ENCODE peak calls at places on chromosomes 4 and X, in six cellular contexts. V, Z, X, D, T and W are unnamed samples.

GRCh38 chr4:27316176-27316575 is 455.5 kb downstream of the STIM2 start:
- DNase-seq in D (no peak), V (no peak), T (no peak), X (no peak), Z (no peak), W (no peak)

GRCh38 chr4:83618991-83619390 is 83.1 kb downstream of the GPAT3 start:
- DNase-seq in D (no peak), T (no peak), Z (no peak), V (peak; percentile 46), X (no peak), W (no peak)

GRCh38 chr4:176622251-176622968 is 170.3 kb downstream of the VEGFC start:
- DNase-seq in D (no peak), V (no peak), X (no peak), T (no peak), Z (no peak), W (no peak)

GRCh38 chr4:68751138-68751537 is 64.7 kb upstream of the UGT2B10 start:
- DNase-seq in V (no peak), Z (no peak), D (no peak), T (no peak), X (no peak), W (no peak)

GRCh38 chr4:161573836-161574235 is 590.0 kb downstream of the FSTL5 start:
- DNase-seq in Z (no peak), T (no peak), D (no peak), V (no peak), X (no peak), W (no peak)

GRCh38 chr4:106583567-106583966 is 215.0 kb upstream of the GIMD1 start:
- DNase-seq in D (no peak), Z (no peak), V (no peak), X (no peak), T (no peak), W (no peak)

GRCh38 chr4:24266951-24267577 is 317.3 kb downstream of the DHX15 start:
- DNase-seq in Z (no peak), T (no peak), D (no peak), X (no peak), V (no peak), W (no peak)

GRCh38 chrX:9189286-9189685 is 155.4 kb upstream of the FAM9B start:
- DNase-seq in Z (no peak), D (no peak), V (no peak), T (no peak), X (no peak), W (peak; percentile 86)

GRCh38 chr4:154478547-154478946 is 13.1 kb downstream of the DCHS2 start:
- DNase-seq in Z (no peak), V (no peak), X (no peak), D (no peak), T (no peak), W (no peak)

GRCh38 chr4:63831590-63831989 is 577.7 kb downstream of the TECRL start:
- DNase-seq in Z (no peak), T (no peak), V (no peak), X (no peak), D (no peak), W (no peak)

GRCh38 chr4:80215449-80216052 is 18.2 kb downstream of the PRDM8 start:
- DNase-seq in T (no peak), V (no peak), Z (no peak), D (no peak), X (peak; percentile 1), W (peak; percentile 60)

GRCh38 chr4:126697748-126698147 is 935.0 kb upstream of the INTU start:
- DNase-seq in T (no peak), D (no peak), X (no peak), Z (no peak), V (no peak), W (no peak)

GRCh38 chr4:146263785-146264184 is 49.4 kb downstream of the REELD1 start:
- DNase-seq in X (no peak), T (no peak), D (no peak), Z (no peak), V (no peak), W (no peak)

GRCh38 chrX:70960728-70961127 is 29.8 kb upstream of the SLC7A3 start:
- DNase-seq in D (no peak), Z (no peak), T (no peak), X (no peak), V (no peak), W (peak; percentile 45)

GRCh38 chr4:16056681-16057400 is 27.0 kb downstream of the PROM1 start:
- DNase-seq in T (no peak), Z (no peak), V (no peak), X (no peak), D (no peak), W (no peak)

GRCh38 chr4:24322517-24322916 is 261.8 kb downstream of the DHX15 start:
- DNase-seq in X (no peak), D (no peak), V (no peak), T (no peak), Z (no peak), W (no peak)

GRCh38 chrX:14832151-14832550 is 40.7 kb downstream of the FANCB start:
- DNase-seq in D (no peak), V (no peak), T (no peak), X (no peak), Z (no peak), W (peak; percentile 38)

GRCh38 chr4:22614114-22614513 is 78.6 kb upstream of the GBA3 start:
- DNase-seq in D (no peak), T (no peak), V (no peak), Z (no peak), X (no peak), W (no peak)

GRCh38 chrX:72360326-72360725 is 54.6 kb upstream of the CITED1 start:
- DNase-seq in T (no peak), X (no peak), D (no peak), V (no peak), Z (no peak), W (no peak)

GRCh38 chr4:144659493-144659892 is 13.5 kb downstream of the HHIP start:
- DNase-seq in T (no peak), D (no peak), V (no peak), X (no peak), Z (no peak), W (no peak)

GRCh38 chrX:71515039-71515398 is 17.9 kb upstream of the OGT start:
- DNase-seq in V (no peak), Z (no peak), X (no peak), T (peak; percentile 37), D (no peak), W (no peak)

GRCh38 chr4:147899512-147899911 is 167.6 kb downstream of the ARHGAP10 start:
- DNase-seq in Z (no peak), D (no peak), V (no peak), T (no peak), X (no peak), W (no peak)

GRCh38 chr4:150960079-150960478 is 55.0 kb downstream of the LRBA start:
- DNase-seq in T (no peak), X (peak; percentile 35), Z (no peak), D (no peak), V (no peak), W (peak; percentile 28)

GRCh38 chr4:143437937-143438336 is 75.6 kb upstream of the SMARCA5 start:
- DNase-seq in T (no peak), Z (no peak), V (no peak), D (no peak), X (no peak), W (no peak)

GRCh38 chr4:143441678-143442077 is 71.8 kb upstream of the SMARCA5 start:
- DNase-seq in X (no peak), D (no peak), Z (peak; percentile 25), V (no peak), T (no peak), W (no peak)

GRCh38 chr4:143443728-143444127 is 69.8 kb upstream of the SMARCA5 start:
- DNase-seq in V (no peak), D (no peak), Z (no peak), T (no peak), X (no peak), W (no peak)

GRCh38 chr4:143437476-143437875 is 76.0 kb upstream of the SMARCA5 start:
- DNase-seq in X (no peak), D (no peak), V (no peak), Z (no peak), T (no peak), W (no peak)

GRCh38 chr4:143438710-143439109 is 74.8 kb upstream of the SMARCA5 start:
- DNase-seq in X (no peak), V (no peak), T (no peak), D (no peak), Z (no peak), W (peak; percentile 3)
- H3K27ac ChIP-seq in X (no peak overlapping the region), V (no peak overlapping the region), T (no peak overlapping the region), D (no peak overlapping the region), Z (no peak overlapping the region), W (no peak overlapping the region)

DNA sequence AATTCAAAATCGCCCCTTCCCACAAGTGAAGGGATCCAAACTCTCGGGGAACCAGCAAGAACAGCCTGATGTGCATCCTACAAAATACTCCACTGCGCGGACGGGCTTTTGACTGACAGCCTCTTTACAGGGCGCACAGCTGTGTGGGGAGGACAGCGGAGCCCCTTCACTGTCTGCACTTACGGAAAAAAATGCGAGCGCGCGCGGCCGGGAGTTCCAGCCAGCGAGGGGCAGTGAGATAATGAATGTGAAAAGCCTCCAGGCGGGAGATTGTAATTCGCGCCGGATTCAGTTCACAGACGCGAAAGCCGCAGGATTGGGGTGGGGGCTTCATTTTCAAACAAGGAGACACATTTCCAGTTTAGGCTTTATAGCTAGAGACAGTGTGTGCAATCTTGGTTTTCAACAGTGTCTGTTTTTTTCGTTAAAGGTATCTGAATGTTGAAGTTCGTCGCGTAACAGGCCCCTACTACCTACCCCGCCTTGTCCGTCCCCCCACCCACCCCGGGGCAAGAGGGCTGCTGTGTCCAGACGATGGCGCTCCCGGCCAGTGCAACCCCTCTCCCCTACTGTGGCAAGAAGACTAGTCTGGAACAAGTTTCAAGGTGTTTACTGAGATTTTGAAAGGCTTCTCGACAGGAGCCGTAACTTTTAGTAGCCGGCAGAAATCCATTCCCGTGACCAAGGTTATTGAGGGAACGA is 1.7 kb upstream of the GPR50 start:
- DNase-seq in Z (peak; percentile 74), V (no peak), T (no peak), X (no peak), D (no peak), W (no peak)
- H3K9me3 ChIP-seq in Z (peaks cover 20% of the 10 kb centered on the region), V (no peaks in the 10 kb centered on the region), T (peaks cover 5% of the 10 kb centered on the region), X (no peaks in the 10 kb centered on the region), D (no peaks in the 10 kb centered on the region), W (no peaks in the 10 kb centered on the region)

DNA sequence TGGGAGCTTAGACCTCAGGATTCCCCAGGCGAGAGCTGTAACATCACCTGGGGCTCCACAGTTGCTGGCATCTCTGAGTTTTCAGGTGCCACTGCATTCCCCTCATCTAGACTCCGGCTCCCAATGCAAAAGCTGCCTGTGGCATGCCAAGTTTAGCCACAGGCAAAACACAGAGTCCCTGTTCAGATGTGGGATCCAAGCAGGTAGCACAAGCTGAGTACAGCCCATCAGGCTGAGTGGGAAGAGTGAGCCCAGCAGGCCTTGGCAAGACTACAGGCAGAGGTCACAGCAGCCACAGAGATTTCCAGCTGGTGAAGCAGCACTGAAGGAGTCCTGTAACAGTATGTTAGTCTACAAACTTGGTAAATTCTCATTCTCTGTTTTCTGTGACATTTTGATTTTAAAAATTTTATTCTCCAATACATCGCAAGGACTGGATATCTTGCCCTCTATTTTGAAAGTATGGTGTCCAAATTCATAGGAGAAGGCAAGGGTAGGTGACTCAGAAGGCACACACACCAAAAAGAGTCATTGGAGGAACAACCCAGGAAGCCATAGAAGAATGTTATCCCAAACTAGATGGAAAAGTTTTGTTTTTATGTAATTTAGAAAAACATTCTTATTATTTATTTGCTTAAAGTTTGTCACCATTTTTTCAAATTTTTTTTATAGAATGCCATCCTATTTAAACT is 13.6 kb upstream of the CXCL2 start:
- DNase-seq in T (no peak), D (no peak), X (no peak), Z (no peak), V (no peak), W (no peak)
- H3K4me1 ChIP-seq in T (peaks cover 55% of the 10 kb centered on the region), D (no peaks in the 10 kb centered on the region), X (peaks cover 13% of the 10 kb centered on the region), Z (no peaks in the 10 kb centered on the region), V (peaks cover 11% of the 10 kb centered on the region), W (peaks cover 31% of the 10 kb centered on the region)

GRCh38 chrX:149074429-149074828 is 430.7 kb downstream of the IDS start:
- DNase-seq in D (no peak), V (no peak), X (no peak), Z (no peak), T (peak; percentile 25), W (no peak)

GRCh38 chrX:149073464-149073863 is 431.6 kb downstream of the IDS start:
- DNase-seq in T (no peak), D (no peak), X (no peak), Z (no peak), V (no peak), W (no peak)
- H3K27ac ChIP-seq in T (no peak overlapping the region), D (no peak overlapping the region), X (no peak overlapping the region), Z (no peak overlapping the region), V (no peak overlapping the region), W (no peak overlapping the region)